ENCODE peak calls at places on chromosome 5, in ten cellular contexts. One of them, this sample, is unnamed.

GRCh38 chr5:56734066-56734766 is 81.1 kb upstream of the MAP3K1 start:
- DNase-seq in thyroid gland: peak
- DNase-seq in AG04450: no peak
- DNase-seq in BJ: no peak
- DNase-seq in mammary epithelial cell: no peak
- DNase-seq in coronary artery: no peak
- DNase-seq in IMR-90: no peak
- DNase-seq in dorsolateral prefrontal cortex: peak
- DNase-seq in GM23338: no peak
- DNase-seq in A549: no peak
- DNase-seq in this sample: no peak

GRCh38 chr5:67960939-67961338 is 254.6 kb upstream of the PIK3R1 start:
- DNase-seq in thyroid gland: no peak
- DNase-seq in AG04450: no peak
- DNase-seq in BJ: no peak
- DNase-seq in mammary epithelial cell: peak
- DNase-seq in coronary artery: no peak
- DNase-seq in IMR-90: no peak
- DNase-seq in dorsolateral prefrontal cortex: no peak
- DNase-seq in GM23338: no peak
- DNase-seq in A549: no peak
- DNase-seq in this sample: no peak

GRCh38 chr5:172594867-172595466 is 46.1 kb upstream of the NEURL1B start:
- DNase-seq in thyroid gland: no peak
- DNase-seq in AG04450: no peak
- DNase-seq in BJ: no peak
- DNase-seq in mammary epithelial cell: peak
- DNase-seq in coronary artery: no peak
- DNase-seq in IMR-90: no peak
- DNase-seq in dorsolateral prefrontal cortex: no peak
- DNase-seq in GM23338: no peak
- DNase-seq in A549: no peak
- DNase-seq in this sample: no peak

GRCh38 chr5:169557838-169558237 is 25.7 kb upstream of the SPDL1 start:
- DNase-seq in thyroid gland: no peak
- DNase-seq in AG04450: no peak
- DNase-seq in BJ: no peak
- DNase-seq in mammary epithelial cell: no peak
- DNase-seq in coronary artery: no peak
- DNase-seq in IMR-90: no peak
- DNase-seq in dorsolateral prefrontal cortex: no peak
- DNase-seq in GM23338: no peak
- DNase-seq in A549: no peak
- DNase-seq in this sample: no peak

GRCh38 chr5:94469889-94470288 is 148.5 kb downstream of the KIAA0825 start:
- DNase-seq in thyroid gland: no peak
- DNase-seq in AG04450: peak
- DNase-seq in BJ: peak
- DNase-seq in mammary epithelial cell: no peak
- DNase-seq in coronary artery: no peak
- DNase-seq in IMR-90: peak
- DNase-seq in dorsolateral prefrontal cortex: no peak
- DNase-seq in GM23338: no peak
- DNase-seq in A549: no peak
- DNase-seq in this sample: peak

GRCh38 chr5:126927424-126927823 is 102.9 kb downstream of the MARCHF3 start:
- DNase-seq in thyroid gland: no peak
- DNase-seq in AG04450: no peak
- DNase-seq in BJ: no peak
- DNase-seq in mammary epithelial cell: no peak
- DNase-seq in coronary artery: no peak
- DNase-seq in IMR-90: no peak
- DNase-seq in dorsolateral prefrontal cortex: no peak
- DNase-seq in GM23338: no peak
- DNase-seq in A549: no peak
- DNase-seq in this sample: no peak

GRCh38 chr5:24188196-24188595 is 456.6 kb downstream of the CDH10 start:
- DNase-seq in thyroid gland: no peak
- DNase-seq in AG04450: no peak
- DNase-seq in BJ: no peak
- DNase-seq in mammary epithelial cell: no peak
- DNase-seq in coronary artery: no peak
- DNase-seq in IMR-90: no peak
- DNase-seq in dorsolateral prefrontal cortex: no peak
- DNase-seq in GM23338: no peak
- DNase-seq in A549: no peak
- DNase-seq in this sample: no peak

GRCh38 chr5:122653087-122654017 is 121.5 kb upstream of the SNX2 start:
- DNase-seq in thyroid gland: no peak
- DNase-seq in AG04450: no peak
- DNase-seq in BJ: no peak
- DNase-seq in mammary epithelial cell: peak
- DNase-seq in coronary artery: no peak
- DNase-seq in IMR-90: peak
- DNase-seq in dorsolateral prefrontal cortex: no peak
- DNase-seq in GM23338: no peak
- DNase-seq in A549: no peak
- DNase-seq in this sample: no peak

GRCh38 chr5:37771731-37772130 is 68.1 kb downstream of the GDNF start:
- DNase-seq in thyroid gland: no peak
- DNase-seq in AG04450: peak
- DNase-seq in BJ: peak
- DNase-seq in mammary epithelial cell: peak
- DNase-seq in coronary artery: no peak
- DNase-seq in IMR-90: peak
- DNase-seq in dorsolateral prefrontal cortex: no peak
- DNase-seq in GM23338: no peak
- DNase-seq in A549: no peak
- DNase-seq in this sample: peak

GRCh38 chr5:10354048-10354872 is 765 bp downstream of the MARCHF6 start:
- DNase-seq in thyroid gland: peak
- DNase-seq in AG04450: no peak
- DNase-seq in BJ: no peak
- DNase-seq in mammary epithelial cell: peak
- DNase-seq in coronary artery: no peak
- DNase-seq in IMR-90: peak
- DNase-seq in dorsolateral prefrontal cortex: no peak
- DNase-seq in GM23338: peak
- DNase-seq in A549: peak
- DNase-seq in this sample: no peak

GRCh38 chr5:53733853-53734252 is 173.4 kb downstream of the NDUFS4 start:
- DNase-seq in thyroid gland: no peak
- DNase-seq in AG04450: no peak
- DNase-seq in BJ: no peak
- DNase-seq in mammary epithelial cell: peak
- DNase-seq in coronary artery: no peak
- DNase-seq in IMR-90: no peak
- DNase-seq in dorsolateral prefrontal cortex: no peak
- DNase-seq in GM23338: peak
- DNase-seq in A549: peak
- DNase-seq in this sample: no peak

GRCh38 chr5:98909363-98909762 is 19.4 kb downstream of the CHD1 start:
- DNase-seq in thyroid gland: no peak
- DNase-seq in AG04450: no peak
- DNase-seq in BJ: no peak
- DNase-seq in mammary epithelial cell: no peak
- DNase-seq in coronary artery: no peak
- DNase-seq in IMR-90: no peak
- DNase-seq in dorsolateral prefrontal cortex: no peak
- DNase-seq in GM23338: no peak
- DNase-seq in A549: no peak
- DNase-seq in this sample: no peak

GRCh38 chr5:176388003-176388340 is 426 bp downstream of the NOP16 start:
- DNase-seq in thyroid gland: no peak
- DNase-seq in AG04450: no peak
- DNase-seq in BJ: no peak
- DNase-seq in mammary epithelial cell: peak
- DNase-seq in coronary artery: no peak
- DNase-seq in IMR-90: peak
- DNase-seq in dorsolateral prefrontal cortex: no peak
- DNase-seq in GM23338: peak
- DNase-seq in A549: peak
- DNase-seq in this sample: no peak

GRCh38 chr5:138182808-138183207 is 3.9 kb downstream of the KIF20A start:
- DNase-seq in thyroid gland: no peak
- DNase-seq in AG04450: no peak
- DNase-seq in BJ: no peak
- DNase-seq in mammary epithelial cell: no peak
- DNase-seq in coronary artery: no peak
- DNase-seq in IMR-90: no peak
- DNase-seq in dorsolateral prefrontal cortex: no peak
- DNase-seq in GM23338: no peak
- DNase-seq in A549: no peak
- DNase-seq in this sample: no peak

GRCh38 chr5:138180183-138180782 is 1.4 kb downstream of the KIF20A start:
- DNase-seq in thyroid gland: no peak
- DNase-seq in AG04450: peak
- DNase-seq in BJ: no peak
- DNase-seq in mammary epithelial cell: peak
- DNase-seq in coronary artery: no peak
- DNase-seq in IMR-90: peak
- DNase-seq in dorsolateral prefrontal cortex: no peak
- DNase-seq in GM23338: peak
- DNase-seq in A549: peak
- DNase-seq in this sample: peak

GRCh38 chr5:138178516-138179276 is at the start of the genes BRD8 and KIF20A:
- DNase-seq in thyroid gland: peak
- DNase-seq in AG04450: peak
- DNase-seq in BJ: peak
- DNase-seq in mammary epithelial cell: peak
- DNase-seq in coronary artery: peak
- DNase-seq in IMR-90: peak
- DNase-seq in dorsolateral prefrontal cortex: peak
- DNase-seq in GM23338: peak
- DNase-seq in A549: peak
- DNase-seq in this sample: peak

GRCh38 chr5:138179277-138179857 is 455 bp downstream of the KIF20A start:
- DNase-seq in thyroid gland: no peak
- DNase-seq in AG04450: no peak
- DNase-seq in BJ: no peak
- DNase-seq in mammary epithelial cell: peak
- DNase-seq in coronary artery: no peak
- DNase-seq in IMR-90: no peak
- DNase-seq in dorsolateral prefrontal cortex: no peak
- DNase-seq in GM23338: peak
- DNase-seq in A549: peak
- DNase-seq in this sample: no peak

GRCh38 chr5:138180841-138181240 is 1.9 kb downstream of the KIF20A start:
- DNase-seq in thyroid gland: no peak
- DNase-seq in AG04450: no peak
- DNase-seq in BJ: no peak
- DNase-seq in mammary epithelial cell: no peak
- DNase-seq in coronary artery: no peak
- DNase-seq in IMR-90: no peak
- DNase-seq in dorsolateral prefrontal cortex: no peak
- DNase-seq in GM23338: no peak
- DNase-seq in A549: no peak
- DNase-seq in this sample: no peak
- H3K4me3 ChIP-seq in thyroid gland: no peak
- H3K4me3 ChIP-seq in AG04450: no peak
- H3K4me3 ChIP-seq in BJ: no peak
- H3K4me3 ChIP-seq in mammary epithelial cell: no peak
- H3K4me3 ChIP-seq in coronary artery: no peak
- H3K4me3 ChIP-seq in IMR-90: no peak
- H3K4me3 ChIP-seq in dorsolateral prefrontal cortex: no peak
- H3K4me3 ChIP-seq in GM23338: no peak
- H3K4me3 ChIP-seq in A549: no peak
- H3K4me3 ChIP-seq in this sample: no peak

GRCh38 chr5:134566741-134567221 is 41.3 kb downstream of the JADE2 start:
- DNase-seq in thyroid gland: no peak
- DNase-seq in AG04450: no peak
- DNase-seq in BJ: no peak
- DNase-seq in mammary epithelial cell: no peak
- DNase-seq in coronary artery: no peak
- DNase-seq in IMR-90: no peak
- DNase-seq in dorsolateral prefrontal cortex: no peak
- DNase-seq in GM23338: no peak
- DNase-seq in A549: no peak
- DNase-seq in this sample: no peak
- TF ChIP-seq CTCF in thyroid gland: no peak
- TF ChIP-seq CTCF in AG04450: no peak
- TF ChIP-seq CTCF in BJ: no peak
- TF ChIP-seq CTCF in mammary epithelial cell: no peak
- TF ChIP-seq CTCF in coronary artery: no peak
- TF ChIP-seq CTCF in IMR-90: no peak
- TF ChIP-seq CTCF in dorsolateral prefrontal cortex: no peak
- TF ChIP-seq CTCF in GM23338: no peak
- TF ChIP-seq CTCF in A549: no peak
- TF ChIP-seq CTCF in this sample: no peak

DNA sequence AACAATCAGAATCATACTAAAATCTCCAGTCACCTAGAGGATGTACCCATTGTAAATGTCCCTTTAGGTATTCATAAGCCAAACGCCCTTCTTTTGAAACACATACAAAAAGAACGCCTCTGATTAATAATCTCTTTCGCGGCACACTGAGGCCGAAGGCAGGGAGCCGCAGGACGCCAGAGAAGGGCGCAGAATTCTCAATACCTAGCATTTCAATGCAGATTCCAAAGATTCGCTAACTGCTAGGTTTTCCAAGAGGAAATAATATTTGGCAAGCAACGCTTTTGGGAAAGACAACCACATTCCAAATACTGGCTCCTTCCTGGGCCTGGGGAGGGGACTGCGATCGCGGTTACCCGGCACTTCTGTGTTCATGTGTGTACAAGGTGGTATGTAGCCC is 203.3 kb downstream of the MEF2C start:
- DNase-seq in thyroid gland: no peak
- DNase-seq in AG04450: no peak
- DNase-seq in BJ: no peak
- DNase-seq in mammary epithelial cell: no peak
- DNase-seq in coronary artery: no peak
- DNase-seq in IMR-90: no peak
- DNase-seq in dorsolateral prefrontal cortex: no peak
- DNase-seq in GM23338: peak
- DNase-seq in A549: no peak
- DNase-seq in this sample: no peak
- H3K4me3 ChIP-seq in thyroid gland: no peak
- H3K4me3 ChIP-seq in AG04450: no peak
- H3K4me3 ChIP-seq in BJ: no peak
- H3K4me3 ChIP-seq in mammary epithelial cell: no peak
- H3K4me3 ChIP-seq in coronary artery: no peak
- H3K4me3 ChIP-seq in IMR-90: no peak
- H3K4me3 ChIP-seq in dorsolateral prefrontal cortex: peak
- H3K4me3 ChIP-seq in GM23338: peak
- H3K4me3 ChIP-seq in A549: no peak
- H3K4me3 ChIP-seq in this sample: no peak

DNA sequence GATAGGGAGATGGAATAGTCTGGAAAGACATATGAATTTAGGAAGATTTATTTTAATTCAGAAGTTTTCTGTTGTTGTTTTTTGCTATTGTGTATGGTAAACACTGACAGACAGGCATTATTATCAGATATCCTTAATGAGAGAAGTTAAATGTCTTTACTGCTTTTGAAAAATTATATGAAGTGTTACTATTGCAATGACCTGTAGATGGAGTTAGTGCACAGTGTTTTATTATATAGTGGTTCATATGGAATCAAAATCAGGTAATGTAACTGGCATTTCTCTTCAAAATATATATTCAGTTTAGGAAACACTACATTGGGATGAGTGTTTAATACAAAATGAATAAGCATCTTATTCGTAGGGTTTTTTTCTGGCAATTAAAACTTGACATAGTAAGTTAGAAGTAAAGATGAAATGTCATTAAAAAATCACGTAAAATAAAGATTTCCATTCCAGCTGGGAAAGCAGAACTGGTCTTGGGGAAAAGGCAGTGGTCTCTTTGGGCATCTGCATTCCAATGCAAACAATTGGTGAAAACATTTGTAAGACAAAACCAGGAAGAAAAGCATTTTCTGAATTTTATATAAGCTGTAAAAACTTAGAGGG is 3.9 kb downstream of the GABRA1 start:
- DNase-seq in thyroid gland: no peak
- DNase-seq in AG04450: no peak
- DNase-seq in BJ: no peak
- DNase-seq in mammary epithelial cell: no peak
- DNase-seq in coronary artery: no peak
- DNase-seq in IMR-90: no peak
- DNase-seq in dorsolateral prefrontal cortex: no peak
- DNase-seq in GM23338: peak
- DNase-seq in A549: peak
- DNase-seq in this sample: no peak
- TF ChIP-seq CTCF in thyroid gland: no peak
- TF ChIP-seq CTCF in AG04450: no peak
- TF ChIP-seq CTCF in BJ: no peak
- TF ChIP-seq CTCF in mammary epithelial cell: no peak
- TF ChIP-seq CTCF in coronary artery: no peak
- TF ChIP-seq CTCF in IMR-90: no peak
- TF ChIP-seq CTCF in dorsolateral prefrontal cortex: peak
- TF ChIP-seq CTCF in GM23338: no peak
- TF ChIP-seq CTCF in A549: peak
- TF ChIP-seq CTCF in this sample: no peak

This sample was measured in AG09309.